ENCODE peak calls at places on chromosome X, in four cellular contexts. C is cardiac muscle cell, V is right lobe of liver, I is fibroblast of mammary gland. E is an unnamed sample.

GRCh38 chrX:23789386-23790146 is 6.6 kb downstream of the SAT1 start:
- DNase-seq in C (no peak), V (no peak), I (no peak), E (no peak)

GRCh38 chrX:136162827-136163427 is 15.6 kb downstream of the FHL1 start:
- DNase-seq in C (peak; percentile 23), I (peak; percentile 63), V (no peak), E (peak; percentile 64)

GRCh38 chrX:1661048-1661921 is 46.4 kb downstream of the ASMT start:
- DNase-seq in V (peak; percentile 66), C (no peak), I (no peak), E (no peak)

GRCh38 chrX:24902808-24903207 is 113.0 kb downstream of the ARX start:
- DNase-seq in I (peak; percentile 86), V (no peak), C (no peak), E (peak; percentile 78)

GRCh38 chrX:72276478-72276953 is 532 bp downstream of the RPS4X start:
- DNase-seq in V (no peak), I (no peak), C (no peak), E (peak; percentile 13)

GRCh38 chrX:43974076-43974475 is 886 bp upstream of the NDP start:
- DNase-seq in V (no peak), I (no peak), C (no peak), E (no peak)

GRCh38 chrX:41563881-41564280 is 116.7 kb downstream of the NYX start:
- DNase-seq in C (no peak), V (no peak), I (no peak), E (no peak)

GRCh38 chrX:80354966-80355465 is 65.2 kb upstream of the TENT5D start:
- DNase-seq in I (no peak), V (no peak), C (no peak), E (no peak)

GRCh38 chrX:14529288-14529989 is at the start of gene GLRA2:
- DNase-seq in C (peak; percentile 70), V (no peak), I (peak; percentile 10), E (peak; percentile 20)
- H3K4me3 ChIP-seq in C (peak within 1 kb of the TSS; percentile 16), V (no peak within 1 kb of the TSS), I (no peak within 1 kb of the TSS), E (no peak within 1 kb of the TSS)

GRCh38 chrX:12139934-12140611 is 1.8 kb downstream of the FRMPD4 start:
- DNase-seq in I (no peak), V (no peak), C (no peak), E (peak; percentile 52)

GRCh38 chrX:12142661-12143060 is 4.4 kb downstream of the FRMPD4 start:
- DNase-seq in I (no peak), V (no peak), C (no peak), E (no peak)

GRCh38 chrX:12141511-12141910 is 3.2 kb downstream of the FRMPD4 start:
- DNase-seq in I (no peak), C (no peak), V (no peak), E (no peak)

GRCh38 chrX:12137982-12138365 is 299 bp upstream of the FRMPD4 start:
- DNase-seq in C (peak; percentile 20), I (no peak), V (no peak), E (peak; percentile 27)

GRCh38 chrX:12138366-12139313 is at the start of gene FRMPD4:
- DNase-seq in V (peak; percentile 37), C (peak; percentile 61), I (peak; percentile 20), E (peak; percentile 50)
- H3K4me3 ChIP-seq in V (no peak within 1 kb of the TSS), C (peak within 1 kb of the TSS; percentile 44), I (peak within 1 kb of the TSS; percentile 41), E (peak within 1 kb of the TSS; percentile 60)

DNA sequence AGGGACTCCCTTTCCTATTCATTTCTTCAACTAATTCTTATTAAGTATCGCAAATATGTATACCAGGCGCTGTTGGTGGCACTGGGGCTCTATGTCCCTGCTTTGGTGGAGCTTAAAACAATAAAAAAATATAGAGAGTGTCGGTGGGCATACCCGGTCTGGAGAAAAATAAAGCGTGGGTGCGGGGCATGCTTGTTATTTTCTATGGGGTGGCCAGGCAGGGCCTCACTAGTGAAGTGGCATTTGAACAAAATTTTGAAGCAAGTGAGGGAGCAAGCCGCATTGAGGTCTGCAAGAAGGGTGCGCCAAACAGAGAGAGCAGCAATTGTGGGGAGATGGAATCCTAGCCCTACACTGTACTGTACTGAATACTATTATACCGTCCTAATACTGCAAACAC is 565 bp upstream of the IDS start:
- DNase-seq in I (no peak), C (no peak), V (no peak), E (no peak)
- H3K4me3 ChIP-seq in I (no peak overlapping the region), C (peak overlapping the region; percentile 55), V (no peak overlapping the region), E (no peak overlapping the region)

GRCh38 chrX:39519566-39520301 is 578.0 kb downstream of the BCOR start:
- DNase-seq in C (no peak), I (no peak), V (no peak), E (no peak)
- H3K4me3 ChIP-seq in C (no peak overlapping the region), I (no peak overlapping the region), V (no peak overlapping the region), E (no peak overlapping the region)

GRCh38 chrX:54934058-54934457 is 13.4 kb downstream of the TRO start:
- DNase-seq in I (no peak), V (no peak), C (no peak), E (no peak)
- H3K4me3 ChIP-seq in I (no peak overlapping the region), V (no peak overlapping the region), C (no peak overlapping the region), E (no peak overlapping the region)

GRCh38 chrX:9785252-9785943 is 831 bp upstream of the SHROOM2 start:
- DNase-seq in I (no peak), V (no peak), C (peak; percentile 39), E (no peak)
- H3K4me3 ChIP-seq in I (no peak overlapping the region), V (peak overlapping the region; percentile 50), C (peak overlapping the region; percentile 89), E (no peak overlapping the region)